ENCODE peak calls at places on chromosomes 16 and 17, in four cellular contexts. H, Y, S and R are unnamed samples.

GRCh38 chr17:70022175-70022574 is 52.9 kb upstream of the KCNJ16 start:
- DNase-seq in H (no peak), S (no peak), Y (no peak), R (peak; percentile 1)

GRCh38 chr17:8916470-8916869 is 49.0 kb upstream of the PIK3R6 start:
- DNase-seq in H (no peak), S (no peak), Y (no peak), R (no peak)

GRCh38 chr17:30363715-30364202 is 15.0 kb upstream of the CPD start:
- DNase-seq in H (peak; percentile 71), S (no peak), Y (peak; percentile 85), R (peak; percentile 81)

GRCh38 chr17:72296456-72296855 is 175.6 kb downstream of the SOX9 start:
- DNase-seq in S (no peak), H (no peak), Y (peak; percentile 31), R (no peak)

GRCh38 chr17:78748730-78749317 is 33.2 kb downstream of the CYTH1 start:
- DNase-seq in H (no peak), Y (peak; percentile 70), S (no peak), R (no peak)

GRCh38 chr16:83706394-83706793 is 101.4 kb upstream of the HSBP1 start:
- DNase-seq in Y (peak; percentile 45), S (no peak), H (no peak), R (peak; percentile 7)

GRCh38 chr17:36879027-36879426 is 58.2 kb upstream of the LHX1 start:
- DNase-seq in H (no peak), Y (no peak), S (no peak), R (no peak)

GRCh38 chr17:14201087-14201486 is 35.6 kb downstream of the CDRT15 start:
- DNase-seq in H (no peak), Y (no peak), S (no peak), R (no peak)

GRCh38 chr17:65547253-65547670 is 14.2 kb downstream of the AXIN2 start:
- DNase-seq in S (no peak), Y (peak; percentile 27), H (no peak), R (no peak)

GRCh38 chr16:16063685-16064084 is 114.3 kb downstream of the ABCC1 start:
- DNase-seq in S (no peak), H (no peak), Y (no peak), R (no peak)

GRCh38 chr17:80492343-80493136 is 16.1 kb upstream of the NPTX1 start:
- DNase-seq in S (no peak), Y (no peak), H (no peak), R (no peak)

DNA sequence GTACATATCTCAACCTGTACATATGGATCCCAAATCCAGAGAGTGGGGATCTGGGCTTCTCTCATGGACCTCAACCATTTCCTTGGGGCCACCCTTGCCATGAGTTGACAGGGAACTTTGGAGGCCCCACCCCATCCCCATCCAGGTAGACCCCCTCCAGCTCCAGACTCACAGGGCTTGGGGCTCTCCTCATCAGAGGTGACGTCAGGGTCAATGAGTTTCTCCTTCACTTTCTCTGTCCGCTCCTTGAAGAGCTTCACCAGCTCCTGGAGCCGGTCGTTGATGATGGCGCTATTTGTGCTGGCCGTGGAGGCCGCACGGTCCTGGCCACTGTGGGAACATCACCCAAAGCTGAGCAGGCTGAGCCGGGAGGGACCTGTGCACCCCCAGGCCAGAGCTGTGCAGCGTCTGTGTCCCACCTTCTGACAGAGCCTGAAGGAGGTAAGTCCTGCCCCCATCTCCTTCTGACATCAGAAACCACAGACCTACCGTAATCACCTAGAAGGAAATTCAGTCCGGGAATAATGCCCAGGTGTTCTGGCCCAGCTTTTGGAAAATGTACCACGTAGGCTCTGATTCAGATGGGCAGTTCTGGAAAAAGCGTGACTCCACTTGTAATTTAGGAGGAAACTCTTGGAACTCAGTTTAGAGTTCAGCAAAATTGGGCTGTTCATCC is 50.6 kb downstream of the CNGB1 start:
- DNase-seq in Y (no peak), S (no peak), H (no peak), R (no peak)
- TF ChIP-seq CTCF in Y (no peak), S (no peak), H (no peak), R (no peak)

GRCh38 chr16:5042574-5043171 is 8.9 kb upstream of the NAGPA start:
- DNase-seq in H (no peak), Y (no peak), S (no peak), R (peak; percentile 26)
- TF ChIP-seq CTCF in H (no peak), Y (no peak), S (no peak), R (no peak)

DNA sequence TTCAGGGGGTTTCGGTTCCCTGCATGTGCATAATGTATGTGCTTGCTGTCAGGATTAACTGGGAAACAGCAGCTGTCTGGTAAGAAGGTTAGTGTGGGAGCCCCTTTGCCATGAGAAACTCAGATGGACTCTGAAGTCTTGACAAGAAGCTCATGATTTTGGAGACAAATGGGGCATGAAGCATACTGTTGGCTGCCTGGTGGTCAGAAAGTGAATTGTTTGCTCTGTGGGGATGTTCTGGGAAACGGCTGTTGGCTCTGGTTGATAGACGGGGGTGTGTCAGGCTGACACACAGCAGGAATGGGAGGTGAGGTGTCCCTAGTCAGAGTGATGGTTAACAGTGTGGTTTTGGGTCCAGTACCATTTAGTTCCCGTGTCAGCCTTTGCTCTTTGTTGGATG is 252.5 kb upstream of the EEF2KMT start:
- DNase-seq in H (no peak), Y (no peak), S (no peak), R (no peak)
- TF ChIP-seq CTCF in H (no peak), Y (no peak), S (no peak), R (no peak)

DNA sequence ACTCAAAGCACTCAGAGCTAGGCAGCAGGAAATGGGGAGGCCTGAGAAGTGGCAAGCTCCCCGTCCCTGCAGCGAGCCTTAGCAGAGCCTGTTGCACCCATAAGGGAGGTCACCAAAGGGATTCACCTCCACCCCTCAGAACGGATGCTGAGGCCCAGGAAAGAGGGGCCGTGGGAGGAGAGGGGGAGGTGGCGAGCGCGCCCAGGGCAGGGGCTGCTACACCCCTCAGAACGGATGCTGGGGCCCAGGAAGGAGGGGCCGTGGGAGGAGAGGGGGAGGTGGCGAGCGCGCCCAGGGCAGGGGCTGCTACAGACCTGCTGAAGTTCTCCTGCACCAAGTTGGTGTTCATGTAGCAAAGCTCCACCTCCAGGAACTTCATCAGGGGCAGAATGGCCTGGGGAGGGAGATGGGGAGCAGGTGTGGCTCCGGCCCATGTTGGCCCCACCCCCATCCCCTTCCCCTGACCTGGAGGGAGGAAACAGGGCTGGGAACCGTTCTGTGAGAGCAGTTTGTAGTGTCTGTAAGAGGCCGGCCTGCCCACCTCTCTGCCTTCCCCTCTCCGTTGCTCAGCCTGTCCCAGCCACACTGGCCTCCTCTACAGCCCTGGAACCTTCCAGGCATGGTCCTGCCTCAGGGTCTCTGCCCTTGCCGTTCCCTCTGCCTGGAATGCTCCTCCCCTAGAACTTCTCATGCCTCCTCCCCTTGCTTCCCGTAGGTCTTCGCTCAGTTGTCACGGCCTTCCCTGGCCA is 11.4 kb downstream of the UNC13D start:
- DNase-seq in H (no peak), Y (no peak), S (peak; percentile 38), R (no peak)
- TF ChIP-seq CTCF in H (no peak), Y (no peak), S (no peak), R (no peak)

GRCh38 chr16:50592996-50593395 is 44.8 kb downstream of the NKD1 start:
- DNase-seq in H (no peak), Y (no peak), S (no peak), R (no peak)

GRCh38 chr16:50596762-50597450 is 48.7 kb downstream of the NKD1 start:
- DNase-seq in Y (no peak), H (no peak), S (no peak), R (no peak)

GRCh38 chr16:50595854-50596253 is 47.7 kb downstream of the NKD1 start:
- DNase-seq in H (no peak), S (no peak), Y (no peak), R (no peak)

GRCh38 chr16:50593410-50594139 is 45.4 kb downstream of the NKD1 start:
- DNase-seq in Y (no peak), S (peak; percentile 68), H (no peak), R (no peak)

DNA sequence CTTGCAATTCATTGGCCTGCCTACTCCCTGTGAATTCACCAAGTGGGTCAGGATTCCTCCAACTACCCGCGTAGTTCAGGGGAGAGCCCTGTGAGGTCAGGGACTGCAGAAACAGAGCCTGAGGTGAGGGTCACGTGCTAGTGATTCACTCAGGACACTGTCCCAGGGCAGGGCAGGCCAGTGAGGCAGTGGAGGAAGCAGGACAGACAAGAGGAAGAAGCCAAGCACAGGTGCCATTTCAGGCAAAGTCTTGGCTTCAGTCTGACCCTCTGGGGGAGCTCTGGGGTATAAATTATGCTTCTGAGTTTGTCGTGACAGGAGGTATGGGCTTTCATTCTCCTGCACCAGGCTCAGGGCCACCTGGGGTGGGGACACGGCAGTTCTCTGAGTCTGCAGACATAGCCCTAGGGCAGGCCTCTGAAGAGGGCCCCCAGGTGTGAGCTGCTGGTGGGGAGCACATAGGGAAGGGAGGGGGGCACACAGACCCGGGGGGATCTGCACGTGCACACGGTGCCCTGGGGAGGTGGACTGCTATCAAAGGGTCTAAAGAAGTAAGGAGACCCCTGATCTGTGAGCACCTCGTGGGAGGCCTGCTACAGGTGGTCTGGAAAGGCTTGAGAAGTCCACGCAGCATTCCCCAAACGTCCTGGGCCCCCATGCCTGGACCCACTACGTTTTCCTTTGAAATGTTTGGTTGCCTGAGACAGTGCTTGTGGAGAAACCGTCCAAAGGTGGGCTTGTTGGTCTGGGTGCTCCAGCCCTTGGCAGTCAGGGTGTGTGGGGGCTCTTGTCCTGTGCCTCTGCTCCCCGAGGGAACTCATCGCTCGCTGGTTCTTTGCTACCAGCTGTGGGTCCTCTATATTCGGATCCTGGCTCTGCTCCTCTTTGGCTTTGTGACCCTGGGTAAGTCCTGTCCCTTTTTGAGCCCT is 46.4 kb downstream of the NKD1 start:
- DNase-seq in Y (no peak), S (no peak), H (no peak), R (no peak)
- TF ChIP-seq CTCF in Y (no peak), S (no peak), H (no peak), R (no peak)

DNA sequence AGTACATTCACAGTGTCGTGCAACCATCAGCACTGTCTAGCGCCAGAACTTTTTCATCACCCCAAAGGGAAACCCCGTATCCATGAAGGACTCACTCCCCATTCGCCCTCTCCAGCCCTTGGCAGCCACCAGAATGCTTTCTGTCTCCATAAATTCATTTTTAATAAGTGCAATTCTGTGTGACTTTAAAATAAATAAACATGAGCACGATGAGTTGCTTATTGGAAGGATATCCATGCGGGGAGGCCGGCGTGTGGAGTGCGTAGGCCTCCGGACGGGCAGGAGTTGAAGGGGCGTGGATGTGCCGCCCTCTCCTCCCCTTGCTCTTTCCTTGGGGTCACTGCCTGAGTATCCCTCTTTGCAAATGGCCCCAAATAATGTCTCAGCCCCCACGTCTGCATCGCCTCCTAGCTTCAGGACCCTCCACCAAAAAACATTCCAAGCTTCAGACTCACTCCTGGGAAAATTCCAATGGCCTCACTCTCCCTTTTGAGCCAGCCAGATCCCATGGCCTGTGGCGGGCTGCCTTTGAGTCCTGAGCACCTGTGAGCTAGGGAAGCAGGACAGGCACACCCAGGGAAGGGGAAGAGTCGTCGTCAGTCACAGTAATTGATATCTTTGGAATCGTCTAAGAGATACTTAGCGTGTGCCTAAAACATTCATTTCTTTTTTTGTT is 306.3 kb downstream of the SEC14L1 start:
- DNase-seq in Y (no peak), S (no peak), H (no peak), R (no peak)
- TF ChIP-seq CTCF in Y (no peak), S (no peak), H (no peak), R (no peak)

GRCh38 chr17:49575524-49576120 is at the start of gene NXPH3:
- DNase-seq in S (peak; percentile 90), Y (peak; percentile 46), H (peak; percentile 84), R (no peak)
- TF ChIP-seq CTCF in S (peak; percentile 79), Y (peak; percentile 20), H (peak; percentile 80), R (peak; percentile 71)